ENCODE peak calls at places on chromosomes 4 and X, in eight cellular contexts. One of them, this sample, is unnamed. For H3K9me3, the result is how much of the 10 kb centered on the place peaks cover.

GRCh38 chrX:101191217-101191750 is 28.3 kb upstream of the DRP2 start:
- DNase-seq in transverse colon: no peak
- DNase-seq in H1: peak
- DNase-seq in spleen: no peak
- DNase-seq in HCT116: no peak
- DNase-seq in breast epithelium: no peak
- DNase-seq in K562: peak
- DNase-seq in prostate gland: no peak
- DNase-seq in this sample: no peak

GRCh38 chrX:103919336-103919682 is 43.1 kb upstream of the TMSB15B start:
- DNase-seq in HCT116: no peak
- DNase-seq in K562: no peak
- DNase-seq in H1: no peak
- DNase-seq in breast epithelium: no peak
- DNase-seq in transverse colon: peak
- DNase-seq in prostate gland: no peak
- DNase-seq in spleen: no peak
- DNase-seq in this sample: no peak

GRCh38 chr4:73662709-73663546 is 42.7 kb upstream of the RASSF6 start:
- DNase-seq in K562: peak
- DNase-seq in prostate gland: no peak
- DNase-seq in transverse colon: no peak
- DNase-seq in H1: no peak
- DNase-seq in breast epithelium: no peak
- DNase-seq in HCT116: peak
- DNase-seq in spleen: no peak
- DNase-seq in this sample: no peak

GRCh38 chrX:138745215-138745614 is 33.7 kb upstream of the FGF13 start:
- DNase-seq in prostate gland: peak
- DNase-seq in K562: peak
- DNase-seq in transverse colon: no peak
- DNase-seq in breast epithelium: no peak
- DNase-seq in spleen: no peak
- DNase-seq in H1: no peak
- DNase-seq in HCT116: no peak
- DNase-seq in this sample: no peak

GRCh38 chr4:3124070-3124767 is 49.7 kb downstream of the HTT start:
- DNase-seq in H1: no peak
- DNase-seq in prostate gland: no peak
- DNase-seq in breast epithelium: no peak
- DNase-seq in HCT116: no peak
- DNase-seq in K562: no peak
- DNase-seq in transverse colon: no peak
- DNase-seq in spleen: no peak
- DNase-seq in this sample: no peak

GRCh38 chr4:2186133-2186864 is 55.6 kb downstream of the HAUS3 start:
- DNase-seq in breast epithelium: no peak
- DNase-seq in prostate gland: no peak
- DNase-seq in H1: no peak
- DNase-seq in HCT116: peak
- DNase-seq in transverse colon: peak
- DNase-seq in spleen: no peak
- DNase-seq in K562: no peak
- DNase-seq in this sample: no peak

GRCh38 chrX:22958250-22958649 is 41.5 kb upstream of the DDX53 start:
- DNase-seq in prostate gland: no peak
- DNase-seq in spleen: no peak
- DNase-seq in breast epithelium: no peak
- DNase-seq in H1: no peak
- DNase-seq in HCT116: no peak
- DNase-seq in K562: no peak
- DNase-seq in transverse colon: no peak
- DNase-seq in this sample: no peak

GRCh38 chr4:71004281-71004851 is 10.9 kb downstream of the DCK start:
- DNase-seq in prostate gland: no peak
- DNase-seq in K562: no peak
- DNase-seq in spleen: peak
- DNase-seq in breast epithelium: no peak
- DNase-seq in H1: no peak
- DNase-seq in transverse colon: peak
- DNase-seq in HCT116: no peak
- DNase-seq in this sample: no peak

GRCh38 chr4:121676388-121677075 is 20.2 kb downstream of the ANXA5 start:
- DNase-seq in transverse colon: no peak
- DNase-seq in H1: no peak
- DNase-seq in K562: no peak
- DNase-seq in spleen: no peak
- DNase-seq in breast epithelium: no peak
- DNase-seq in prostate gland: no peak
- DNase-seq in HCT116: no peak
- DNase-seq in this sample: no peak

GRCh38 chrX:123854329-123854728 is 5.5 kb upstream of the XIAP start:
- DNase-seq in transverse colon: no peak
- DNase-seq in prostate gland: no peak
- DNase-seq in H1: no peak
- DNase-seq in K562: no peak
- DNase-seq in HCT116: no peak
- DNase-seq in breast epithelium: no peak
- DNase-seq in spleen: no peak
- DNase-seq in this sample: no peak

GRCh38 chr4:94409375-94409679 is 42.4 kb upstream of the PDLIM5 start:
- DNase-seq in K562: no peak
- DNase-seq in breast epithelium: no peak
- DNase-seq in HCT116: no peak
- DNase-seq in spleen: no peak
- DNase-seq in H1: no peak
- DNase-seq in prostate gland: no peak
- DNase-seq in transverse colon: no peak
- DNase-seq in this sample: no peak

GRCh38 chr4:4842476-4843441 is 16.7 kb upstream of the MSX1 start:
- DNase-seq in breast epithelium: no peak
- DNase-seq in HCT116: no peak
- DNase-seq in H1: no peak
- DNase-seq in transverse colon: no peak
- DNase-seq in prostate gland: no peak
- DNase-seq in spleen: no peak
- DNase-seq in K562: no peak
- DNase-seq in this sample: no peak

GRCh38 chrX:132277953-132278614 is 58.8 kb upstream of the RAP2C start:
- DNase-seq in prostate gland: no peak
- DNase-seq in breast epithelium: no peak
- DNase-seq in transverse colon: no peak
- DNase-seq in K562: no peak
- DNase-seq in H1: no peak
- DNase-seq in HCT116: no peak
- DNase-seq in spleen: no peak
- DNase-seq in this sample: no peak

GRCh38 chr4:140065393-140065792 is 88.6 kb downstream of the MAML3 start:
- DNase-seq in spleen: no peak
- DNase-seq in breast epithelium: no peak
- DNase-seq in prostate gland: no peak
- DNase-seq in K562: no peak
- DNase-seq in HCT116: no peak
- DNase-seq in H1: no peak
- DNase-seq in transverse colon: no peak
- DNase-seq in this sample: no peak

GRCh38 chr4:155618183-155618838 is 48.3 kb upstream of the GUCY1A1 start:
- DNase-seq in H1: no peak
- DNase-seq in breast epithelium: no peak
- DNase-seq in spleen: no peak
- DNase-seq in transverse colon: no peak
- DNase-seq in HCT116: no peak
- DNase-seq in K562: no peak
- DNase-seq in prostate gland: no peak
- DNase-seq in this sample: no peak

GRCh38 chr4:15757084-15757483 is 21.0 kb upstream of the CD38 start:
- DNase-seq in K562: no peak
- DNase-seq in HCT116: no peak
- DNase-seq in transverse colon: no peak
- DNase-seq in H1: no peak
- DNase-seq in breast epithelium: no peak
- DNase-seq in prostate gland: no peak
- DNase-seq in spleen: no peak
- DNase-seq in this sample: no peak

GRCh38 chr4:72338060-72338459 is 231.0 kb downstream of the ADAMTS3 start:
- DNase-seq in breast epithelium: no peak
- DNase-seq in spleen: no peak
- DNase-seq in prostate gland: no peak
- DNase-seq in H1: no peak
- DNase-seq in transverse colon: no peak
- DNase-seq in K562: no peak
- DNase-seq in HCT116: no peak
- DNase-seq in this sample: no peak

GRCh38 chr4:38310446-38311043 is 350.3 kb downstream of the PTTG2 start:
- DNase-seq in H1: no peak
- DNase-seq in HCT116: no peak
- DNase-seq in K562: no peak
- DNase-seq in spleen: no peak
- DNase-seq in transverse colon: peak
- DNase-seq in prostate gland: no peak
- DNase-seq in breast epithelium: no peak
- DNase-seq in this sample: no peak

DNA sequence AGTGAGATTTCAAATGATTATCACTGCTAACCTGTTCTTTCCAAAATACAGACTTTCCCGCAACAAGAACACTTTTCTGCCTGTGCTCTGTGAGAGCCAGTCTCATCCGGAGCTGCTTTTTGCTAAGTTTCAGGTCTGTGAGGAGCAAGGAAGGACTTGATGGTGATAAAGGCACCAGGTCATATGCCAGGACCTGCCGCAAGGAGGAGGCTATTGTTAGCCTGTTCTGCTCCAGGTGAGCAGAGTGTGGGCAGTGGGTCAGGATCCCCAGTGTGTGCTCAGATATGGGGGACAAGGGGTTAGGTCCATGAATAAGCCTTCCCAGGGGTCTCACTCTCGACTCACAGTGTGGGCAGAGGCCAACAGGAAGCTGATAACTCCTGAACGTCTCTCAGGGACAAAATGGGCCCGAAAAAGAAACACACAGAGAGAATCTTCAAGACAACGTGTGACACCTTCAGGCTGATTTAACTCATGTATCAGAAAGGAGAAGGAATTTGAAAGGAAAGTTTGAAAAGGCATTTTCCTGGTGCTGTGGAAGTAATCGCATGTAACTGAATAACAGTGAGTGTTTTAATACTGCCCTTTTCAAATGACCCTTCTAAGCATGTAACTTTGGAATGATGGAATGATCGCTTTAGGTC is 57.7 kb upstream of the PDLIM3 start:
- DNase-seq in K562: no peak
- DNase-seq in prostate gland: no peak
- DNase-seq in HCT116: no peak
- DNase-seq in spleen: no peak
- DNase-seq in H1: no peak
- DNase-seq in transverse colon: no peak
- DNase-seq in breast epithelium: no peak
- DNase-seq in this sample: no peak
- H3K27ac ChIP-seq in K562: no peak
- H3K27ac ChIP-seq in prostate gland: peak
- H3K27ac ChIP-seq in HCT116: no peak
- H3K27ac ChIP-seq in spleen: no peak
- H3K27ac ChIP-seq in H1: no peak
- H3K27ac ChIP-seq in transverse colon: peak
- H3K27ac ChIP-seq in breast epithelium: peak
- H3K27ac ChIP-seq in this sample: peak

GRCh38 chr4:98685225-98686045 is 27.0 kb upstream of the TSPAN5 start:
- DNase-seq in transverse colon: no peak
- DNase-seq in K562: no peak
- DNase-seq in H1: no peak
- DNase-seq in prostate gland: no peak
- DNase-seq in breast epithelium: no peak
- DNase-seq in spleen: no peak
- DNase-seq in HCT116: no peak
- DNase-seq in this sample: peak
- H3K9me3 ChIP-seq in transverse colon: under half
- H3K9me3 ChIP-seq in K562: under half
- H3K9me3 ChIP-seq in H1: under half
- H3K9me3 ChIP-seq in prostate gland: under half
- H3K9me3 ChIP-seq in breast epithelium: under half
- H3K9me3 ChIP-seq in spleen: under half
- H3K9me3 ChIP-seq in HCT116: under half
- H3K9me3 ChIP-seq in this sample: under half

DNA sequence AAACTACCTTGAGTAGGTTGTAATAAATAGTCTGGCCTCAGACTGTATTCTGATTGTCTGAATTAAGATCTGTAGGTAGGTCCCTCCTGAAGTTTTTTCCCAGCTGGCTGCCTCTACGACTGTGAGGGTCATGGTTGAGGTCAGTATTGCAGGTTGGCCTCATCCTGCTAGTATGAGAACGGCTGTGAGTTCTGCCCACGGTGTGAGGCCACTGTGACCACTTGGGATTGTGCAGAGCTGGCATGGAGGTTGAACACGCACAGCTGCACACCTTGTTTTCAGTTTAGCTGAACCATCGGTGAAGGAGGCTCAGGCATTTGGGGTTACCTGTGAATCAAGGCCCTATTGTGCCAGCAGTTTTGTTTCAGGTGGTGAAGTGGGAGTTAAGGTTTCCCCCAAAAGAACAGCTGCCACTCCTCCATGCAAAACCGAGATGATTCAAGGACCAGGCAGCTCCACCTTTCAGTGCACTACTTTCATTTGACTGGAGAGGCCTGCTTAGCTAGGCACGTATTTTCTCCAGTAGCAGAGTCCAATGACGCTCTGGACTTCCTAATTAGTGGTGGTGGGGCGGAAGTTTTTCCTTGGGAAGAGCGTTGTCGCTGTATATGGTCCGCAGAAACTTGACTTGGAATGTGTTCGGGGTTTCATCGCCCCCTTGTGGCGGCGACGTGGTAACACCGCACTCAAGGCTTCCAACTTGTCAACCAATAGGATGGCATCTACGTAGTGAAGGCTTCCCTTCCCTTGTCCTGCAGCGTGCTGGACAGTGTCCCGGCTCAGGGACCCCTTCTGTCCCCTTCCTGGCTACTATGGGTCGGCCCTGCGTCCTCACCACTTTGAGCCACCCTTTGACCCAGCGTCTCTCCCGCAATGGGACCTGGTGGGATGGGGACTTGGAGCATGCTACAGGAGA is 13.8 kb downstream of the CMC4 start:
- DNase-seq in transverse colon: peak
- DNase-seq in prostate gland: peak
- DNase-seq in HCT116: peak
- DNase-seq in K562: peak
- DNase-seq in breast epithelium: peak
- DNase-seq in spleen: peak
- DNase-seq in H1: peak
- DNase-seq in this sample: peak
- TF ChIP-seq POLR2AphosphoS5 in transverse colon: peak
- TF ChIP-seq POLR2AphosphoS5 in prostate gland: no peak
- TF ChIP-seq POLR2AphosphoS5 in HCT116: no peak
- TF ChIP-seq POLR2AphosphoS5 in K562: no peak
- TF ChIP-seq POLR2AphosphoS5 in breast epithelium: peak
- TF ChIP-seq POLR2AphosphoS5 in spleen: peak
- TF ChIP-seq POLR2AphosphoS5 in H1: peak
- TF ChIP-seq POLR2AphosphoS5 in this sample: peak

DNA sequence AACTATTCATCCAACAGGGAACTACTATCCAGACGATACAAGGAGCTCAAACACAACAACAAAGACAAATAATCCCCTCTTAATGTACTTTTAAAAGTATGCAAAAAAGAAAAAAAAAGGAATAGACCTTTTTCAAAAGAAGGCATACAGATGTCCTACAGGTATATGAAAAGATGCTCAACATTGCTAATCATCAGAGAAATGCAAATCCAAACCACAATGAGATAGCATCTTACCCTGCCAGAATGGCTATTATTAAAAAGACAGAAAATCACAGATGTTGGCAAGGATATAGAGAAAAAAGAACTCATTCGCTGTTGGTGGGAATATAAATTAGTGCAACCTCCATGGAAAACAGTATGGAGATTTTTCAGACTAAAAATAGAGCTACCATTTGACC is 67.1 kb upstream of the ENPP6 start:
- DNase-seq in prostate gland: no peak
- DNase-seq in HCT116: no peak
- DNase-seq in transverse colon: no peak
- DNase-seq in H1: no peak
- DNase-seq in breast epithelium: no peak
- DNase-seq in K562: no peak
- DNase-seq in spleen: no peak
- DNase-seq in this sample: no peak
- H3K27ac ChIP-seq in prostate gland: no peak
- H3K27ac ChIP-seq in HCT116: no peak
- H3K27ac ChIP-seq in transverse colon: peak
- H3K27ac ChIP-seq in H1: no peak
- H3K27ac ChIP-seq in breast epithelium: no peak
- H3K27ac ChIP-seq in K562: no peak
- H3K27ac ChIP-seq in spleen: no peak
- H3K27ac ChIP-seq in this sample: no peak

This sample was measured in esophagus muscularis mucosa.